ENCODE peak calls at places on chromosomes 4 and X, in ten cellular contexts. E, H, I, D, P, C, J, O, R and W are unnamed samples.

GRCh38 chr4:118974758-118975157 is 86.1 kb downstream of the SYNPO2 start:
- DNase-seq in E (peak; percentile 20), H (peak; percentile 42), I (no peak), D (no peak), P (no peak), C (no peak), J (no peak), O (no peak), R (peak; percentile 59), W (no peak)

GRCh38 chr4:185215261-185215660 is 5.9 kb downstream of the SNX25 start:
- DNase-seq in E (peak; percentile 25), H (no peak), I (no peak), D (no peak), P (no peak), C (peak; percentile 7), J (no peak), O (no peak), R (no peak), W (no peak)

GRCh38 chr4:67558493-67558892 is at the start of gene STAP1:
- DNase-seq in E (no peak), H (no peak), I (no peak), D (no peak), P (no peak), C (no peak), J (no peak), O (no peak), R (no peak), W (no peak)

GRCh38 chrX:49053223-49054072 is 5.4 kb upstream of the CCDC120 start:
- DNase-seq in E (peak; percentile 60), H (peak; percentile 35), I (peak; percentile 89), D (peak; percentile 76), P (no peak), C (peak; percentile 65), J (no peak), O (peak; percentile 19), R (no peak), W (peak; percentile 60)

GRCh38 chrX:150934453-150934852 is 36.0 kb upstream of the CD99L2 start:
- DNase-seq in E (peak; percentile 54), H (peak; percentile 57), I (no peak), D (no peak), P (no peak), C (peak; percentile 80), J (no peak), O (no peak), R (peak; percentile 41), W (no peak)

GRCh38 chr4:73156394-73156793 is 86.9 kb upstream of the COX18 start:
- DNase-seq in E (no peak), H (no peak), I (no peak), D (no peak), P (no peak), C (no peak), J (no peak), O (no peak), R (no peak), W (no peak)

GRCh38 chr4:24471623-24472510 is 112.5 kb downstream of the DHX15 start:
- DNase-seq in E (no peak), H (no peak), I (no peak), D (peak; percentile 64), P (no peak), C (peak; percentile 32), J (peak; percentile 66), O (no peak), R (no peak), W (no peak)

GRCh38 chr4:1226167-1226514 is 22.8 kb downstream of the CTBP1 start:
- DNase-seq in E (no peak), H (no peak), I (peak; percentile 81), D (no peak), P (no peak), C (no peak), J (no peak), O (no peak), R (no peak), W (no peak)

GRCh38 chrX:28581522-28581921 is 5.7 kb upstream of the IL1RAPL1 start:
- DNase-seq in E (no peak), H (no peak), I (no peak), D (no peak), P (no peak), C (no peak), J (no peak), O (no peak), R (no peak), W (no peak)

GRCh38 chr4:142121951-142122350 is 485.6 kb downstream of the IL15 start:
- DNase-seq in E (no peak), H (peak; percentile 30), I (no peak), D (no peak), P (no peak), C (no peak), J (no peak), O (no peak), R (no peak), W (no peak)

GRCh38 chrX:47815901-47816845 is 20.5 kb upstream of the ZNF81 start:
- DNase-seq in E (no peak), H (peak; percentile 34), I (no peak), D (no peak), P (no peak), C (no peak), J (no peak), O (no peak), R (peak; percentile 40), W (no peak)

GRCh38 chr4:123406862-123407261 is 10.3 kb downstream of the SPRY1 start:
- DNase-seq in E (no peak), H (no peak), I (no peak), D (no peak), P (no peak), C (no peak), J (no peak), O (no peak), R (no peak), W (no peak)

GRCh38 chrX:77003956-77004355 is 443.2 kb upstream of the FGF16 start:
- DNase-seq in E (no peak), H (peak; percentile 86), I (no peak), D (no peak), P (no peak), C (peak; percentile 2), J (no peak), O (no peak), R (no peak), W (no peak)

GRCh38 chr4:55407119-55407518 is 11.4 kb downstream of the TMEM165 start:
- DNase-seq in E (no peak), H (no peak), I (no peak), D (no peak), P (no peak), C (no peak), J (no peak), O (no peak), R (no peak), W (no peak)

GRCh38 chr4:36332782-36333131 is 51.3 kb downstream of the DTHD1 start:
- DNase-seq in E (no peak), H (no peak), I (no peak), D (no peak), P (no peak), C (no peak), J (no peak), O (no peak), R (no peak), W (no peak)